ENCODE peak calls at places on chromosomes 1 and 21, in nine cellular contexts. One of them, this sample, is unnamed.

GRCh38 chr1:9399510-9400424 is 107.1 kb downstream of the SPSB1 start:
- DNase-seq in lower lobe of right lung: no peak
- DNase-seq in neuronal stem cell: no peak
- DNase-seq in fibroblast of lung: peak
- DNase-seq in dorsolateral prefrontal cortex: peak
- DNase-seq in AG04450: no peak
- DNase-seq in cardiac fibroblast: peak
- DNase-seq in mesenchymal stem cell: peak
- DNase-seq in left ventricle myocardium inferior: peak
- DNase-seq in this sample: no peak

GRCh38 chr1:40477680-40478057 is 579 bp downstream of the ZFP69 start:
- DNase-seq in lower lobe of right lung: no peak
- DNase-seq in neuronal stem cell: no peak
- DNase-seq in fibroblast of lung: peak
- DNase-seq in dorsolateral prefrontal cortex: peak
- DNase-seq in AG04450: no peak
- DNase-seq in cardiac fibroblast: peak
- DNase-seq in mesenchymal stem cell: peak
- DNase-seq in left ventricle myocardium inferior: no peak
- DNase-seq in this sample: no peak

GRCh38 chr1:10714337-10715114 is 81.9 kb downstream of the CASZ1 start:
- DNase-seq in lower lobe of right lung: peak
- DNase-seq in neuronal stem cell: peak
- DNase-seq in fibroblast of lung: no peak
- DNase-seq in dorsolateral prefrontal cortex: no peak
- DNase-seq in AG04450: no peak
- DNase-seq in cardiac fibroblast: no peak
- DNase-seq in mesenchymal stem cell: no peak
- DNase-seq in left ventricle myocardium inferior: peak
- DNase-seq in this sample: no peak

GRCh38 chr1:215476541-215476940 is 90.6 kb upstream of the KCTD3 start:
- DNase-seq in lower lobe of right lung: no peak
- DNase-seq in neuronal stem cell: no peak
- DNase-seq in fibroblast of lung: peak
- DNase-seq in dorsolateral prefrontal cortex: no peak
- DNase-seq in AG04450: peak
- DNase-seq in cardiac fibroblast: peak
- DNase-seq in mesenchymal stem cell: peak
- DNase-seq in left ventricle myocardium inferior: no peak
- DNase-seq in this sample: no peak

GRCh38 chr1:117032661-117033060 is 27.5 kb upstream of the TTF2 start:
- DNase-seq in lower lobe of right lung: no peak
- DNase-seq in neuronal stem cell: no peak
- DNase-seq in fibroblast of lung: no peak
- DNase-seq in dorsolateral prefrontal cortex: no peak
- DNase-seq in AG04450: no peak
- DNase-seq in cardiac fibroblast: no peak
- DNase-seq in mesenchymal stem cell: no peak
- DNase-seq in left ventricle myocardium inferior: no peak
- DNase-seq in this sample: no peak

GRCh38 chr1:36199934-36200741 is 24.1 kb upstream of the THRAP3 start:
- DNase-seq in lower lobe of right lung: no peak
- DNase-seq in neuronal stem cell: no peak
- DNase-seq in fibroblast of lung: peak
- DNase-seq in dorsolateral prefrontal cortex: peak
- DNase-seq in AG04450: no peak
- DNase-seq in cardiac fibroblast: peak
- DNase-seq in mesenchymal stem cell: no peak
- DNase-seq in left ventricle myocardium inferior: peak
- DNase-seq in this sample: no peak

GRCh38 chr21:36163780-36164426 is 7.3 kb downstream of the DOP1B start:
- DNase-seq in lower lobe of right lung: no peak
- DNase-seq in neuronal stem cell: no peak
- DNase-seq in fibroblast of lung: no peak
- DNase-seq in dorsolateral prefrontal cortex: peak
- DNase-seq in AG04450: no peak
- DNase-seq in cardiac fibroblast: no peak
- DNase-seq in mesenchymal stem cell: no peak
- DNase-seq in left ventricle myocardium inferior: no peak
- DNase-seq in this sample: no peak

GRCh38 chr21:16536661-16537359 is 807.0 kb downstream of the USP25 start:
- DNase-seq in lower lobe of right lung: no peak
- DNase-seq in neuronal stem cell: no peak
- DNase-seq in fibroblast of lung: peak
- DNase-seq in dorsolateral prefrontal cortex: no peak
- DNase-seq in AG04450: no peak
- DNase-seq in cardiac fibroblast: peak
- DNase-seq in mesenchymal stem cell: no peak
- DNase-seq in left ventricle myocardium inferior: no peak
- DNase-seq in this sample: no peak

GRCh38 chr1:243475966-243476365 is 220.1 kb downstream of the SDCCAG8 start:
- DNase-seq in lower lobe of right lung: no peak
- DNase-seq in neuronal stem cell: peak
- DNase-seq in fibroblast of lung: peak
- DNase-seq in dorsolateral prefrontal cortex: peak
- DNase-seq in AG04450: no peak
- DNase-seq in cardiac fibroblast: peak
- DNase-seq in mesenchymal stem cell: peak
- DNase-seq in left ventricle myocardium inferior: no peak
- DNase-seq in this sample: no peak

GRCh38 chr1:83515566-83516169 is 483.3 kb downstream of the TTLL7 start:
- DNase-seq in lower lobe of right lung: no peak
- DNase-seq in neuronal stem cell: no peak
- DNase-seq in fibroblast of lung: no peak
- DNase-seq in dorsolateral prefrontal cortex: no peak
- DNase-seq in AG04450: no peak
- DNase-seq in cardiac fibroblast: no peak
- DNase-seq in mesenchymal stem cell: peak
- DNase-seq in left ventricle myocardium inferior: no peak
- DNase-seq in this sample: peak

GRCh38 chr1:150234309-150234646 is 1.6 kb downstream of the ANP32E start:
- DNase-seq in lower lobe of right lung: no peak
- DNase-seq in neuronal stem cell: no peak
- DNase-seq in fibroblast of lung: no peak
- DNase-seq in dorsolateral prefrontal cortex: no peak
- DNase-seq in AG04450: no peak
- DNase-seq in cardiac fibroblast: no peak
- DNase-seq in mesenchymal stem cell: no peak
- DNase-seq in left ventricle myocardium inferior: no peak
- DNase-seq in this sample: no peak

GRCh38 chr1:20183876-20184275 is 2.0 kb upstream of the UBXN10 start:
- DNase-seq in lower lobe of right lung: no peak
- DNase-seq in neuronal stem cell: no peak
- DNase-seq in fibroblast of lung: no peak
- DNase-seq in dorsolateral prefrontal cortex: no peak
- DNase-seq in AG04450: no peak
- DNase-seq in cardiac fibroblast: no peak
- DNase-seq in mesenchymal stem cell: no peak
- DNase-seq in left ventricle myocardium inferior: no peak
- DNase-seq in this sample: no peak

GRCh38 chr1:238451781-238452310 is 561.1 kb upstream of the ZP4 start:
- DNase-seq in lower lobe of right lung: no peak
- DNase-seq in neuronal stem cell: no peak
- DNase-seq in fibroblast of lung: no peak
- DNase-seq in dorsolateral prefrontal cortex: no peak
- DNase-seq in AG04450: no peak
- DNase-seq in cardiac fibroblast: no peak
- DNase-seq in mesenchymal stem cell: no peak
- DNase-seq in left ventricle myocardium inferior: no peak
- DNase-seq in this sample: no peak

GRCh38 chr1:238451006-238451405 is 560.3 kb upstream of the ZP4 start:
- DNase-seq in lower lobe of right lung: no peak
- DNase-seq in neuronal stem cell: no peak
- DNase-seq in fibroblast of lung: no peak
- DNase-seq in dorsolateral prefrontal cortex: no peak
- DNase-seq in AG04450: no peak
- DNase-seq in cardiac fibroblast: peak
- DNase-seq in mesenchymal stem cell: no peak
- DNase-seq in left ventricle myocardium inferior: no peak
- DNase-seq in this sample: no peak
- H3K4me3 ChIP-seq in lower lobe of right lung: no peak
- H3K4me3 ChIP-seq in neuronal stem cell: no peak
- H3K4me3 ChIP-seq in fibroblast of lung: no peak
- H3K4me3 ChIP-seq in dorsolateral prefrontal cortex: no peak
- H3K4me3 ChIP-seq in AG04450: no peak
- H3K4me3 ChIP-seq in cardiac fibroblast: no peak
- H3K4me3 ChIP-seq in mesenchymal stem cell: no peak
- H3K4me3 ChIP-seq in left ventricle myocardium inferior: no peak
- H3K4me3 ChIP-seq in this sample: no peak

DNA sequence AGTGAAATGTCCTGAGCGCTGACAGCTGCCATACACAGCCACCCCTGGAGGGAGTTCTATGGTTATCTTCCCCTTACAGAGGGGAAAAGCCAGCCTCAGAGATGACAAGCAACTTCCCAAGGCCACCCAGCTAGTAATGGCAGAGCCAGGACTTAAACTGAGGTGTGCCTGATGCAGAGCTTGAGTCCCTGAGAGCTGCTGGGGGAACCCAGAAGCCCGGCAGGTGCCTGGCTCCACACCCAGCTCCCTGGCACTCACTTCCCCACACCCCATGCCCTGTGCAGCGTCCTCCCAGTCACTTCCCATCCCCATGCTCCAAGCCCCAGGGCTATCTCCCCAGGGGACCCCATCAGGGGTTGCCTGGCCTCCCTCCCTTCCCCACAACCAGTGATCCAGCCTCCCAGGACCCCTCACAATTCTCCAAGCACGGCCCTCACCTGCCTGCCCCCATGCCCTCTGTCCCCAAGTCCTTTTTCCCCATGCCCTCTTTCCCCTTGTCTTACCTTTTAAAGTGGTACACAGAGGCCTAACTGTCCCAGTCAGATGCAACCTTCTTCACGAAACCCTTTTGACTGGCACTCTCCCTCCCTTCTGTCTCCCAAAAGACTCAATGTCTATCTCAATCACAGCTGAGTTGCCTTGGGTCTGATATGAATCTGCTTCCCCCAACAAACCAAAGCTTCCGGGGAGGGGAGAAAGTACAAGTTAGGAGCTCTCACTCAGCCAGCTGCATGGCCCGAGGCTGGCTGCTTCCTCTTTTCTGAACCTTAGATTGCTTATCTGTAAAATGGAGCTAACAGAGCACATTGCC is 39.8 kb upstream of the LRP8 start:
- DNase-seq in lower lobe of right lung: no peak
- DNase-seq in neuronal stem cell: no peak
- DNase-seq in fibroblast of lung: no peak
- DNase-seq in dorsolateral prefrontal cortex: no peak
- DNase-seq in AG04450: no peak
- DNase-seq in cardiac fibroblast: no peak
- DNase-seq in mesenchymal stem cell: no peak
- DNase-seq in left ventricle myocardium inferior: no peak
- DNase-seq in this sample: no peak
- H3K4me3 ChIP-seq in lower lobe of right lung: no peak
- H3K4me3 ChIP-seq in neuronal stem cell: no peak
- H3K4me3 ChIP-seq in fibroblast of lung: no peak
- H3K4me3 ChIP-seq in dorsolateral prefrontal cortex: peak
- H3K4me3 ChIP-seq in AG04450: no peak
- H3K4me3 ChIP-seq in cardiac fibroblast: no peak
- H3K4me3 ChIP-seq in mesenchymal stem cell: no peak
- H3K4me3 ChIP-seq in left ventricle myocardium inferior: peak
- H3K4me3 ChIP-seq in this sample: no peak

GRCh38 chr21:26800001-26800400 is 45.2 kb downstream of the ADAMTS1 start:
- DNase-seq in lower lobe of right lung: no peak
- DNase-seq in neuronal stem cell: no peak
- DNase-seq in fibroblast of lung: peak
- DNase-seq in dorsolateral prefrontal cortex: no peak
- DNase-seq in AG04450: no peak
- DNase-seq in cardiac fibroblast: no peak
- DNase-seq in mesenchymal stem cell: no peak
- DNase-seq in left ventricle myocardium inferior: no peak
- DNase-seq in this sample: no peak

GRCh38 chr21:26801524-26801923 is 43.7 kb downstream of the ADAMTS1 start:
- DNase-seq in lower lobe of right lung: no peak
- DNase-seq in neuronal stem cell: no peak
- DNase-seq in fibroblast of lung: peak
- DNase-seq in dorsolateral prefrontal cortex: no peak
- DNase-seq in AG04450: peak
- DNase-seq in cardiac fibroblast: peak
- DNase-seq in mesenchymal stem cell: peak
- DNase-seq in left ventricle myocardium inferior: no peak
- DNase-seq in this sample: peak

GRCh38 chr21:26797878-26798456 is 47.2 kb downstream of the ADAMTS1 start:
- DNase-seq in lower lobe of right lung: no peak
- DNase-seq in neuronal stem cell: no peak
- DNase-seq in fibroblast of lung: no peak
- DNase-seq in dorsolateral prefrontal cortex: no peak
- DNase-seq in AG04450: no peak
- DNase-seq in cardiac fibroblast: no peak
- DNase-seq in mesenchymal stem cell: no peak
- DNase-seq in left ventricle myocardium inferior: no peak
- DNase-seq in this sample: no peak

GRCh38 chr21:26798856-26799751 is 46.1 kb downstream of the ADAMTS1 start:
- DNase-seq in lower lobe of right lung: no peak
- DNase-seq in neuronal stem cell: no peak
- DNase-seq in fibroblast of lung: peak
- DNase-seq in dorsolateral prefrontal cortex: no peak
- DNase-seq in AG04450: no peak
- DNase-seq in cardiac fibroblast: no peak
- DNase-seq in mesenchymal stem cell: peak
- DNase-seq in left ventricle myocardium inferior: no peak
- DNase-seq in this sample: no peak

GRCh38 chr21:26800455-26801454 is 44.5 kb downstream of the ADAMTS1 start:
- DNase-seq in lower lobe of right lung: no peak
- DNase-seq in neuronal stem cell: no peak
- DNase-seq in fibroblast of lung: peak
- DNase-seq in dorsolateral prefrontal cortex: no peak
- DNase-seq in AG04450: no peak
- DNase-seq in cardiac fibroblast: peak
- DNase-seq in mesenchymal stem cell: peak
- DNase-seq in left ventricle myocardium inferior: peak
- DNase-seq in this sample: no peak
- H3K4me3 ChIP-seq in lower lobe of right lung: no peak
- H3K4me3 ChIP-seq in neuronal stem cell: no peak
- H3K4me3 ChIP-seq in fibroblast of lung: no peak
- H3K4me3 ChIP-seq in dorsolateral prefrontal cortex: peak
- H3K4me3 ChIP-seq in AG04450: no peak
- H3K4me3 ChIP-seq in cardiac fibroblast: no peak
- H3K4me3 ChIP-seq in mesenchymal stem cell: no peak
- H3K4me3 ChIP-seq in left ventricle myocardium inferior: peak
- H3K4me3 ChIP-seq in this sample: peak

DNA sequence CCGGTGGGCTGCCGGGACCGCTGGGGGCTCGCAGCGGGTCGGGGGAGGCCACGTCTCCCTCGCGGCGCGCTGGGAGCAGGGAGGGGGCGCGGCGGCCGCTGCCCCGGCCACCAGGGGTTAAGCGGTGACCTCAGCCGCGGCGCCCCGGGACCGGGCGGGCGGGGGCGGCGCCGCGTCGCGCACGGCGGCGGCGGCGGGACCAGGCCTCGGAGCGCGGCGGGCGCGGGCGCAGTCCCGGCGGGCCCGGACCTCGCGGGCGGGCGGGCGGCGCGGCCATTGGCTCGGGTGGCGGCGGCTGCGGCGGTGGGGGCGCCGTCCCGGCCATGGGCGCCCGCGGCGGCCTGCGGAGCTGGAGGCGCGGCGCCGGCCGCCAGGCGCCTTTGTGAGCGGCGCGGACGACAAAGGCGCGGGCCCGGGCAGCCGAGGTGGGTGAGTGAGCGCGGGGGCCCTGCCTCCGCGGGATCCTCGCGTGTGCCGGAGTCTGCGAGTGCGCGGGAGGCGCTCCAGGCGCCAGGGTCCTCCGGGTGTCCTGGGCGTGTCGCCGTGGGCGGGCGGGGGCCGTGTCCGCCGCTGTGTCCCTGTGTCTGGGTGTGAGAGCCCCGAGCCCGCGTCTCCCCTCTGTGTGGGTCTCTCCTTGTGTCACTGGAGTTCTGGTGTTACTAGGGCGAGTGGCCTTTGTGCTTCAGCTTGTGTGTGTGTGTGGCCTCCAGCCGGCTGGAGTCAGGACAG is at the start of gene ARHGEF10L:
- DNase-seq in lower lobe of right lung: no peak
- DNase-seq in neuronal stem cell: peak
- DNase-seq in fibroblast of lung: no peak
- DNase-seq in dorsolateral prefrontal cortex: peak
- DNase-seq in AG04450: no peak
- DNase-seq in cardiac fibroblast: peak
- DNase-seq in mesenchymal stem cell: peak
- DNase-seq in left ventricle myocardium inferior: peak
- DNase-seq in this sample: no peak
- H3K4me3 ChIP-seq in lower lobe of right lung: peak
- H3K4me3 ChIP-seq in neuronal stem cell: peak
- H3K4me3 ChIP-seq in fibroblast of lung: peak
- H3K4me3 ChIP-seq in dorsolateral prefrontal cortex: peak
- H3K4me3 ChIP-seq in AG04450: peak
- H3K4me3 ChIP-seq in cardiac fibroblast: peak
- H3K4me3 ChIP-seq in mesenchymal stem cell: peak
- H3K4me3 ChIP-seq in left ventricle myocardium inferior: peak
- H3K4me3 ChIP-seq in this sample: peak

This sample was measured in HFF-Myc.